ENCODE peak calls at places on chromosomes 2 and 18, in eight cellular contexts. S is endothelial cell of umbilical vein, L is suprapubic skin, U is HCT116, J is stomach, P is prostate gland, Z is breast epithelium, K is sigmoid colon. R is an unnamed sample.

GRCh38 chr2:54655051-54655809 is 68.2 kb upstream of the EML6 start:
- DNase-seq in S (no peak), L (no peak), U (no peak), J (no peak), P (no peak), Z (no peak), K (no peak), R (no peak)

GRCh38 chr2:145752091-145752806 is 1232.3 kb upstream of the ZEB2 start:
- DNase-seq in S (peak; percentile 85), L (no peak), U (peak; percentile 50), J (no peak), P (peak; percentile 14), Z (no peak), K (no peak), R (no peak)

GRCh38 chr2:26241928-26242436 is 2.5 kb downstream of the HADHA start:
- DNase-seq in S (no peak), L (no peak), U (no peak), J (no peak), P (no peak), Z (no peak), K (no peak), R (no peak)

GRCh38 chr2:8623576-8623957 is 58.3 kb upstream of the ID2 start:
- DNase-seq in S (no peak), L (no peak), U (no peak), J (no peak), P (no peak), Z (no peak), K (no peak), R (no peak)

GRCh38 chr2:186588940-186589732 is 720 bp upstream of the ITGAV start:
- DNase-seq in S (peak; percentile 71), L (no peak), U (no peak), J (no peak), P (no peak), Z (no peak), K (no peak), R (no peak)

GRCh38 chr2:202019689-202020450 is 13.8 kb upstream of the FZD7 start:
- DNase-seq in S (no peak), L (no peak), U (no peak), J (no peak), P (no peak), Z (no peak), K (peak; percentile 79), R (no peak)

GRCh38 chr2:227415538-227416424 is 28.0 kb upstream of the SCYGR1 start:
- DNase-seq in S (peak; percentile 85), L (no peak), U (no peak), J (no peak), P (no peak), Z (no peak), K (peak; percentile 69), R (no peak)

GRCh38 chr18:32470136-32470712 is 458 bp downstream of the GAREM1 start:
- DNase-seq in S (peak; percentile 42), L (peak; percentile 82), U (no peak), J (peak; percentile 45), P (peak; percentile 19), Z (peak; percentile 23), K (peak; percentile 79), R (peak; percentile 40)

GRCh38 chr2:17621781-17622180 is 81.3 kb downstream of the VSNL1 start:
- DNase-seq in S (no peak), L (no peak), U (no peak), J (no peak), P (no peak), Z (no peak), K (no peak), R (no peak)

GRCh38 chr2:17441055-17441771 is 77.0 kb downstream of the RAD51AP2 start:
- DNase-seq in S (no peak), L (no peak), U (no peak), J (no peak), P (no peak), Z (no peak), K (no peak), R (no peak)

GRCh38 chr2:122077771-122078170 is 322.3 kb downstream of the TSN start:
- DNase-seq in S (no peak), L (no peak), U (no peak), J (no peak), P (no peak), Z (no peak), K (no peak), R (no peak)

GRCh38 chr2:38269421-38269820 is 107.7 kb downstream of the ATL2 start:
- DNase-seq in S (no peak), L (no peak), U (no peak), J (no peak), P (no peak), Z (no peak), K (no peak), R (no peak)

GRCh38 chr2:39080152-39080551 is 40.7 kb downstream of the SOS1 start:
- DNase-seq in S (no peak), L (no peak), U (no peak), J (no peak), P (no peak), Z (no peak), K (no peak), R (no peak)

GRCh38 chr2:219087371-219087770 is 26.6 kb upstream of the IHH start:
- DNase-seq in S (no peak), L (no peak), U (no peak), J (no peak), P (no peak), Z (no peak), K (no peak), R (no peak)

GRCh38 chr2:19733390-19733789 is 168.4 kb downstream of the TTC32 start:
- DNase-seq in S (no peak), L (peak; percentile 3), U (no peak), J (no peak), P (no peak), Z (no peak), K (no peak), R (no peak)

GRCh38 chr2:19732255-19732654 is 169.5 kb downstream of the TTC32 start:
- DNase-seq in S (no peak), L (no peak), U (no peak), J (no peak), P (no peak), Z (no peak), K (no peak), R (no peak)

GRCh38 chr2:19731515-19731914 is 170.3 kb downstream of the TTC32 start:
- DNase-seq in S (no peak), L (peak; percentile 29), U (no peak), J (no peak), P (no peak), Z (no peak), K (no peak), R (no peak)

GRCh38 chr2:19736191-19736831 is 165.5 kb downstream of the TTC32 start:
- DNase-seq in S (no peak), L (no peak), U (no peak), J (no peak), P (no peak), Z (no peak), K (no peak), R (no peak)

GRCh38 chr2:19733951-19734425 is 167.8 kb downstream of the TTC32 start:
- DNase-seq in S (no peak), L (no peak), U (no peak), J (no peak), P (no peak), Z (no peak), K (no peak), R (no peak)
- TF ChIP-seq POLR2AphosphoS5 in S (no peak), L (no peak), U (no peak), J (no peak), P (peak; percentile 41), Z (no peak), K (peak; percentile 91), R (peak; percentile 78)

DNA sequence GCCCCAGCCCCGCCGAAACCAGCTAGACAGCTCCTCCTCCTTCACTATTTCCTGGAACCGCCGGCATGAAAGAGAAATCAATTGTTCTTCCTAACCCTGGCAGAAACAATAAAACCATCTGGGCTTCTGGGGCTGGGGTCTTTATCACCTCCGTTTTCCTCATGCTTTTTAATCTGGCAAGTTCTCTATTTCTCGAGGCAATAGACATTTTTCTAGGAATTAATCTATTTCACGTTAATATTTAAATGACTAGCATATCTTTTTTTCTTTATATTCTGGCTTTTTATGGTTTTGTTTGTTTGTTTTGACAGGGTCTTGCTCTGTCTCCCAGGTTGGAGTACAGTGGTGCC is 1.4 kb upstream of the KIF1A start:
- DNase-seq in S (no peak), L (no peak), U (no peak), J (no peak), P (no peak), Z (no peak), K (no peak), R (no peak)
- H3K4me3 ChIP-seq in S (no peak overlapping the region), L (no peak overlapping the region), U (no peak overlapping the region), J (no peak overlapping the region), P (no peak overlapping the region), Z (no peak overlapping the region), K (no peak overlapping the region), R (no peak overlapping the region)

GRCh38 chr18:35564795-35565453 is 16.6 kb upstream of the GALNT1 start:
- DNase-seq in S (no peak), L (no peak), U (no peak), J (no peak), P (no peak), Z (no peak), K (no peak), R (no peak)

GRCh38 chr18:35571138-35571537 is 10.4 kb upstream of the GALNT1 start:
- DNase-seq in S (no peak), L (no peak), U (no peak), J (no peak), P (no peak), Z (no peak), K (no peak), R (no peak)

GRCh38 chr18:35570182-35570581 is 11.4 kb upstream of the GALNT1 start:
- DNase-seq in S (no peak), L (no peak), U (no peak), J (no peak), P (no peak), Z (no peak), K (no peak), R (no peak)

DNA sequence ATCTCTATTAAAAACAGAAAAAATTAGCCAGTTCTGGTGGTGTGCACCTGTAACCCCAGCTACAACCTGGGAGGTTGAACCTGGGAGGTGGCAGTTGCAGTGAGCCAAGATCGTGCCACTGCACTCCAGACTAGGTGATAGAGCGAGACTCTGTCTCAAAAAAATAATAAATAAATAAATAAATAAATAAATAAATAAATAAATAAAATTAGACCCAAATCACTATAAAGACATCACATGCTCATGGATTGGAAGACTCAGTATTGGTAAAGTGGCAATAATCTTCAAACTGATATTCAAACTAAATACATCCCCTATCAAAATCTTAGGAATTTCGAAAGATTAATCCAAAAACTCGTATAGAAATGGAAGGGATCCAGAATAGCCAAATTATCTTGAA is 15.5 kb upstream of the GALNT1 start:
- DNase-seq in S (no peak), L (no peak), U (no peak), J (no peak), P (no peak), Z (no peak), K (no peak), R (no peak)
- TF ChIP-seq POLR2AphosphoS5 in S (no peak), L (no peak), U (no peak), J (no peak), P (no peak), Z (no peak), K (no peak), R (no peak)

DNA sequence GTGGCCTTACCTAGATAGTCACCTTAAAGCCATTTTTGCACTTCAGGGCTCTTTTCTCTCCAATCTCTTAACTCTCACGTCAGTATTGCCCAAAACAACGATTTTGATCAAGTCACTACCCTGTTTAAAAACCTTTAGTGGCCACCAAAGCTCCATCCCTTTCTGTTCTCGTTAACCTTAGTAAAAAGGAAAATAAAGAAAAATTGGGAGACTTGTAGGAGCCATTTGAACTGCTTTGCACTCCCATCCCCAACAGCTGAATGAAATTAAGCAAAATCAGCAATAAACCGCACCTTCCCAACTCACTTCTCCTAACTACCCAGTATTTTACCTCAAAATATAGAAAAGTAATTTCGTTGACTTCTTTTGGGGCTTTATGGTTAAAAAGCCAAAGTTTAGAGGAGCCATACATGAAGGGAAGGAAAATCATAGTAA is 686 bp upstream of the ARL5A start:
- DNase-seq in S (no peak), L (no peak), U (no peak), J (no peak), P (no peak), Z (no peak), K (no peak), R (no peak)
- H3K4me3 ChIP-seq in S (peak overlapping the region; percentile 61), L (peak overlapping the region; percentile 83), U (peak overlapping the region; percentile 81), J (peak overlapping the region; percentile 92), P (peak overlapping the region; percentile 81), Z (peak overlapping the region; percentile 95), K (peak overlapping the region; percentile 90), R (peak overlapping the region; percentile 81)